ENCODE peak calls at places on chromosomes 13 and 19, in nine cellular contexts. One of them, this sample, is unnamed.

GRCh38 chr13:110784748-110785147 is 71.2 kb downstream of the ING1 start:
- DNase-seq in A549: no peak
- DNase-seq in HuH-7: no peak
- DNase-seq in psoas muscle: no peak
- DNase-seq in EH: no peak
- DNase-seq in activated T-helper 9 cell treated with anti-CD3 and anti-CD28 coated beads, Interleukin-2, amount 50 U/mL, for 16 hours: no peak
- DNase-seq in A673: no peak
- DNase-seq in CD4-positive, alpha-beta T cell: no peak
- DNase-seq in IMR-90: no peak
- DNase-seq in this sample: no peak

GRCh38 chr19:47280183-47280797 is 5.6 kb downstream of the INAFM1 start:
- DNase-seq in HuH-7: peak; percentile 64
- DNase-seq in CD4-positive, alpha-beta T cell: peak; percentile 42
- DNase-seq in IMR-90: no peak
- DNase-seq in EH: peak; percentile 33
- DNase-seq in A673: peak; percentile 54
- DNase-seq in A549: peak; percentile 49
- DNase-seq in activated T-helper 9 cell treated with anti-CD3 and anti-CD28 coated beads, Interleukin-2, amount 50 U/mL, for 16 hours: no peak
- DNase-seq in psoas muscle: no peak
- DNase-seq in this sample: no peak

GRCh38 chr13:48749699-48750473 is 96.2 kb downstream of the CYSLTR2 start:
- DNase-seq in CD4-positive, alpha-beta T cell: peak; percentile 12
- DNase-seq in activated T-helper 9 cell treated with anti-CD3 and anti-CD28 coated beads, Interleukin-2, amount 50 U/mL, for 16 hours: peak; percentile 58
- DNase-seq in psoas muscle: peak; percentile 90
- DNase-seq in HuH-7: peak; percentile 22
- DNase-seq in A549: peak; percentile 62
- DNase-seq in IMR-90: peak; percentile 99
- DNase-seq in A673: peak; percentile 76
- DNase-seq in EH: peak; percentile 98
- DNase-seq in this sample: peak; percentile 92

GRCh38 chr19:18425515-18426415 is 6.6 kb downstream of the SSBP4 start:
- DNase-seq in activated T-helper 9 cell treated with anti-CD3 and anti-CD28 coated beads, Interleukin-2, amount 50 U/mL, for 16 hours: no peak
- DNase-seq in psoas muscle: peak; percentile 89
- DNase-seq in HuH-7: no peak
- DNase-seq in IMR-90: peak; percentile 62
- DNase-seq in EH: peak; percentile 78
- DNase-seq in A549: no peak
- DNase-seq in A673: peak; percentile 51
- DNase-seq in CD4-positive, alpha-beta T cell: no peak
- DNase-seq in this sample: no peak

GRCh38 chr13:98315466-98315865 is 138.4 kb upstream of the RNF113B start:
- DNase-seq in HuH-7: no peak
- DNase-seq in activated T-helper 9 cell treated with anti-CD3 and anti-CD28 coated beads, Interleukin-2, amount 50 U/mL, for 16 hours: no peak
- DNase-seq in psoas muscle: no peak
- DNase-seq in A549: no peak
- DNase-seq in IMR-90: peak; percentile 71
- DNase-seq in A673: peak; percentile 46
- DNase-seq in CD4-positive, alpha-beta T cell: no peak
- DNase-seq in EH: peak; percentile 68
- DNase-seq in this sample: peak; percentile 55

GRCh38 chr19:33628921-33629825 is 7.4 kb downstream of the CHST8 start:
- DNase-seq in HuH-7: no peak
- DNase-seq in psoas muscle: no peak
- DNase-seq in CD4-positive, alpha-beta T cell: no peak
- DNase-seq in A673: no peak
- DNase-seq in EH: no peak
- DNase-seq in activated T-helper 9 cell treated with anti-CD3 and anti-CD28 coated beads, Interleukin-2, amount 50 U/mL, for 16 hours: no peak
- DNase-seq in IMR-90: no peak
- DNase-seq in A549: no peak
- DNase-seq in this sample: no peak

GRCh38 chr13:79519252-79519651 is 38.3 kb downstream of the NDFIP2 start:
- DNase-seq in IMR-90: peak; percentile 46
- DNase-seq in CD4-positive, alpha-beta T cell: no peak
- DNase-seq in A549: no peak
- DNase-seq in HuH-7: no peak
- DNase-seq in psoas muscle: no peak
- DNase-seq in activated T-helper 9 cell treated with anti-CD3 and anti-CD28 coated beads, Interleukin-2, amount 50 U/mL, for 16 hours: no peak
- DNase-seq in EH: peak; percentile 30
- DNase-seq in A673: no peak
- DNase-seq in this sample: no peak

GRCh38 chr13:45162821-45163220 is 38.0 kb downstream of the KCTD4 start:
- DNase-seq in CD4-positive, alpha-beta T cell: no peak
- DNase-seq in IMR-90: peak; percentile 95
- DNase-seq in EH: peak; percentile 76
- DNase-seq in psoas muscle: no peak
- DNase-seq in A549: peak; percentile 54
- DNase-seq in activated T-helper 9 cell treated with anti-CD3 and anti-CD28 coated beads, Interleukin-2, amount 50 U/mL, for 16 hours: no peak
- DNase-seq in HuH-7: no peak
- DNase-seq in A673: no peak
- DNase-seq in this sample: peak; percentile 77

GRCh38 chr13:25727250-25727649 is 324.6 kb downstream of the SHISA2 start:
- DNase-seq in A673: no peak
- DNase-seq in activated T-helper 9 cell treated with anti-CD3 and anti-CD28 coated beads, Interleukin-2, amount 50 U/mL, for 16 hours: no peak
- DNase-seq in psoas muscle: no peak
- DNase-seq in HuH-7: no peak
- DNase-seq in CD4-positive, alpha-beta T cell: no peak
- DNase-seq in IMR-90: no peak
- DNase-seq in A549: no peak
- DNase-seq in EH: no peak
- DNase-seq in this sample: no peak

GRCh38 chr13:99367663-99368448 is 60.7 kb upstream of the GPR183 start:
- DNase-seq in activated T-helper 9 cell treated with anti-CD3 and anti-CD28 coated beads, Interleukin-2, amount 50 U/mL, for 16 hours: no peak
- DNase-seq in EH: no peak
- DNase-seq in A673: no peak
- DNase-seq in A549: no peak
- DNase-seq in HuH-7: no peak
- DNase-seq in CD4-positive, alpha-beta T cell: no peak
- DNase-seq in IMR-90: no peak
- DNase-seq in psoas muscle: no peak
- DNase-seq in this sample: no peak

GRCh38 chr13:111187879-111188643 is 73.0 kb downstream of the ARHGEF7 start:
- DNase-seq in CD4-positive, alpha-beta T cell: no peak
- DNase-seq in activated T-helper 9 cell treated with anti-CD3 and anti-CD28 coated beads, Interleukin-2, amount 50 U/mL, for 16 hours: no peak
- DNase-seq in HuH-7: no peak
- DNase-seq in A549: no peak
- DNase-seq in psoas muscle: no peak
- DNase-seq in EH: no peak
- DNase-seq in IMR-90: peak; percentile 67
- DNase-seq in A673: no peak
- DNase-seq in this sample: no peak

GRCh38 chr19:38290631-38291147 is 13.4 kb upstream of the C19orf33 start:
- DNase-seq in CD4-positive, alpha-beta T cell: no peak
- DNase-seq in activated T-helper 9 cell treated with anti-CD3 and anti-CD28 coated beads, Interleukin-2, amount 50 U/mL, for 16 hours: no peak
- DNase-seq in HuH-7: no peak
- DNase-seq in A549: no peak
- DNase-seq in psoas muscle: no peak
- DNase-seq in EH: peak; percentile 98
- DNase-seq in A673: no peak
- DNase-seq in IMR-90: peak; percentile 98
- DNase-seq in this sample: peak; percentile 92

GRCh38 chr13:75255159-75255558 is 226.8 kb downstream of the TBC1D4 start:
- DNase-seq in A549: no peak
- DNase-seq in psoas muscle: no peak
- DNase-seq in HuH-7: no peak
- DNase-seq in A673: no peak
- DNase-seq in EH: no peak
- DNase-seq in CD4-positive, alpha-beta T cell: no peak
- DNase-seq in activated T-helper 9 cell treated with anti-CD3 and anti-CD28 coated beads, Interleukin-2, amount 50 U/mL, for 16 hours: no peak
- DNase-seq in IMR-90: no peak
- DNase-seq in this sample: no peak

GRCh38 chr19:29483944-29484581 is 41.7 kb upstream of the VSTM2B start:
- DNase-seq in psoas muscle: no peak
- DNase-seq in HuH-7: no peak
- DNase-seq in IMR-90: no peak
- DNase-seq in A549: no peak
- DNase-seq in CD4-positive, alpha-beta T cell: no peak
- DNase-seq in EH: no peak
- DNase-seq in A673: no peak
- DNase-seq in activated T-helper 9 cell treated with anti-CD3 and anti-CD28 coated beads, Interleukin-2, amount 50 U/mL, for 16 hours: no peak
- DNase-seq in this sample: no peak